ENCODE peak calls at places on chromosomes 5 and 9, in eight cellular contexts. Q, G, X, H, R, E, S and Z are unnamed samples.

GRCh38 chr5:6587171-6587570 is 45.7 kb downstream of the NSUN2 start:
- DNase-seq in X (no peak), R (no peak), G (no peak), S (no peak), H (no peak), E (no peak), Q (no peak), Z (no peak)

GRCh38 chr9:99414321-99414720 is 192.2 kb downstream of the SEC61B start:
- DNase-seq in S (no peak), Q (no peak), E (no peak), H (no peak), X (no peak), R (no peak), G (no peak), Z (no peak)

GRCh38 chr9:100368672-100369071 is 15.9 kb upstream of the TEX10 start:
- DNase-seq in S (no peak), R (no peak), E (no peak), Q (no peak), H (no peak), G (no peak), X (no peak), Z (no peak)

GRCh38 chr9:109477269-109478203 is 20.6 kb downstream of the PTPN3 start:
- DNase-seq in E (no peak), S (peak), H (no peak), R (no peak), G (peak), X (peak), Q (no peak), Z (peak)

GRCh38 chr9:123217148-123217585 is 51.2 kb downstream of the STRBP start:
- DNase-seq in E (no peak), Q (peak), H (no peak), X (no peak), R (no peak), S (no peak), G (no peak), Z (no peak)

GRCh38 chr9:134491856-134492255 is 149.7 kb upstream of the COL5A1 start:
- DNase-seq in R (no peak), X (no peak), H (no peak), Q (no peak), E (no peak), G (no peak), S (no peak), Z (no peak)

GRCh38 chr5:163916376-163916775 is 411.0 kb downstream of the MAT2B start:
- DNase-seq in H (no peak), G (no peak), E (peak), S (no peak), Q (peak), R (no peak), X (peak), Z (no peak)

GRCh38 chr5:140996055-140996454 is 29.8 kb downstream of the PCDHAC2 start:
- DNase-seq in S (no peak), H (no peak), X (no peak), Q (no peak), G (no peak), E (no peak), R (no peak), Z (no peak)

GRCh38 chr9:106961623-106962022 is 98.7 kb downstream of the ZNF462 start:
- DNase-seq in H (no peak), R (no peak), Q (no peak), S (no peak), X (no peak), E (no peak), G (no peak), Z (no peak)

GRCh38 chr5:65142511-65143011 is 339.2 kb downstream of the ADAMTS6 start:
- DNase-seq in E (peak), R (no peak), Q (peak), X (no peak), S (no peak), G (no peak), H (no peak), Z (no peak)

GRCh38 chr9:130445268-130445983 is 665 bp downstream of the ASS1 start:
- DNase-seq in G (no peak), X (no peak), R (peak), H (no peak), E (peak), Q (no peak), S (no peak), Z (peak)

GRCh38 chr5:74919487-74919886 is 53.3 kb upstream of the FAM169A start:
- DNase-seq in Q (peak), R (no peak), X (no peak), S (peak), H (no peak), E (peak), G (peak), Z (peak)

GRCh38 chr9:8845808-8846207 is 1046.2 kb upstream of the DMAC1 start:
- DNase-seq in X (no peak), R (no peak), Q (no peak), H (no peak), G (no peak), E (no peak), S (no peak), Z (no peak)

GRCh38 chr5:157025093-157025698 is 33.7 kb downstream of the HAVCR1 start:
- DNase-seq in S (no peak), R (no peak), G (no peak), E (no peak), H (no peak), X (peak), Q (no peak), Z (no peak)

GRCh38 chr5:161219816-161220215 is 326.7 kb downstream of the GABRB2 start:
- DNase-seq in S (no peak), Q (no peak), E (no peak), H (no peak), X (no peak), R (no peak), G (no peak), Z (no peak)

GRCh38 chr5:2515180-2515809 is 236.2 kb downstream of the IRX2 start:
- DNase-seq in G (no peak), Q (no peak), E (no peak), R (no peak), S (no peak), X (no peak), H (no peak), Z (no peak)

GRCh38 chr5:55603947-55604346 is 69.2 kb upstream of the PLPP1 start:
- DNase-seq in X (no peak), R (peak), S (no peak), Q (no peak), G (no peak), H (no peak), E (no peak), Z (no peak)

GRCh38 chr5:9437741-9438240 is 108.1 kb downstream of the SEMA5A start:
- DNase-seq in G (no peak), H (no peak), R (no peak), X (no peak), Q (no peak), S (no peak), E (no peak), Z (no peak)

GRCh38 chr9:104802110-104802509 is 38.2 kb downstream of the NIPSNAP3B start:
- DNase-seq in Q (no peak), R (no peak), S (no peak), E (no peak), H (no peak), G (no peak), X (no peak), Z (no peak)

GRCh38 chr5:68424799-68425537 is 209.4 kb downstream of the PIK3R1 start:
- DNase-seq in X (peak), S (peak), E (peak), R (no peak), G (peak), H (no peak), Q (peak), Z (no peak)

GRCh38 chr9:5626727-5627634 is 1.9 kb upstream of the RIC1 start:
- DNase-seq in Q (peak), H (no peak), X (peak), G (peak), E (peak), R (no peak), S (no peak), Z (peak)

GRCh38 chr5:113244966-113245365 is 189.8 kb downstream of the TSSK1B start:
- DNase-seq in G (no peak), S (no peak), X (no peak), H (no peak), Q (no peak), R (no peak), E (no peak), Z (no peak)

GRCh38 chr5:180170111-180170809 is 38.8 kb downstream of the RASGEF1C start:
- DNase-seq in R (no peak), Q (no peak), H (no peak), E (no peak), S (no peak), G (no peak), X (no peak), Z (no peak)

GRCh38 chr9:95508242-95508967 is 8.4 kb downstream of the PTCH1 start:
- DNase-seq in Q (peak), X (no peak), G (peak), S (no peak), H (peak), R (peak), E (peak), Z (no peak)

GRCh38 chr9:7402704-7403389 is 396.7 kb downstream of the DMAC1 start:
- DNase-seq in S (no peak), E (no peak), H (no peak), Q (no peak), G (no peak), X (no peak), R (no peak), Z (no peak)

GRCh38 chr5:5524327-5524726 is 101.8 kb downstream of the ICE1 start:
- DNase-seq in R (no peak), X (no peak), Q (no peak), E (no peak), H (no peak), S (no peak), G (no peak), Z (no peak)

GRCh38 chr9:90393355-90394152 is 249.1 kb downstream of the DIRAS2 start:
- DNase-seq in H (no peak), Q (no peak), E (no peak), G (no peak), R (no peak), X (no peak), S (no peak), Z (no peak)

GRCh38 chr5:9196403-9197224 is 349.3 kb downstream of the SEMA5A start:
- DNase-seq in X (no peak), R (no peak), Q (no peak), S (no peak), G (peak), H (no peak), E (no peak), Z (no peak)

GRCh38 chr9:38619556-38620447 is 594 bp downstream of the ANKRD18A start:
- DNase-seq in E (peak), S (no peak), R (peak), Q (no peak), H (peak), X (no peak), G (no peak), Z (peak)

GRCh38 chr5:28734396-28734795 is 1696.0 kb upstream of the CDH9 start:
- DNase-seq in H (no peak), E (no peak), G (no peak), X (no peak), Q (no peak), S (no peak), R (no peak), Z (no peak)

GRCh38 chr5:11851965-11852745 is 52.1 kb downstream of the CTNND2 start:
- DNase-seq in Q (no peak), X (no peak), G (no peak), H (no peak), E (no peak), R (no peak), S (no peak), Z (no peak)

GRCh38 chr5:16792278-16793275 is 143.5 kb downstream of the MYO10 start:
- DNase-seq in S (no peak), H (no peak), E (no peak), X (no peak), R (no peak), G (no peak), Q (no peak), Z (no peak)

GRCh38 chr5:135323701-135324132 is 75.3 kb downstream of the MACROH2A1 start:
- DNase-seq in G (no peak), R (no peak), H (no peak), X (no peak), S (no peak), E (no peak), Q (no peak), Z (no peak)

GRCh38 chr9:71814226-71814625 is 45.9 kb upstream of the CEMIP2 start:
- DNase-seq in R (peak), G (no peak), E (no peak), Q (no peak), X (no peak), H (no peak), S (no peak), Z (no peak)

GRCh38 chr9:36258989-36259315 is 704 bp upstream of the GNE start:
- DNase-seq in E (peak), G (no peak), Q (no peak), X (no peak), R (no peak), H (no peak), S (no peak), Z (no peak)
- TF ChIP-seq MAX in E (no peak), G (no peak), Q (no peak), X (no peak), R (no peak), H (no peak), S (no peak), Z (no peak)

DNA sequence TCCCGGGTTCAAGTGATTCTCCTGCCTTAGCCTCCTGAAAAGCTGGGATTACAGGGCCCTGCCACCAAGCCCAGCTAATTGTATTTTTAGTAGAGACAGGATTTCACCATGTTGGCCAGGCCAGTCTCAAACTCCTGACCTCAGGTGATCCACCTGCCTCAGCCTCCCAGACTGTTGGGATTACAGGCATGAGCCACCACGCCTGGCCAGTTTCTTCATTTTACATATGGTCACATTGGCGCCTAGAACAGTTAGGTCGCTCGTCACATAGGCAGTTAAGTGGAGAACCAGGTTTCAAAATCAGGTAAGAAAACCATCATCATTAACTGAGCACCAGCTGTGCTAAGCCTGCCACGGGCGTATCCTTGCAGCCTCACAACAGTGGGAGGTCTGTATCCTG is 36.1 kb downstream of the OLFML2A start:
- DNase-seq in S (no peak), G (no peak), Q (no peak), H (no peak), R (no peak), E (no peak), X (no peak), Z (no peak)
- TF ChIP-seq MAX in S (no peak), G (no peak), Q (no peak), H (no peak), R (no peak), E (no peak), X (no peak), Z (no peak)

GRCh38 chr9:93996863-93997262 is 41.7 kb upstream of the BARX1 start:
- DNase-seq in E (no peak), H (no peak), S (no peak), X (no peak), R (no peak), G (no peak), Q (no peak), Z (no peak)

GRCh38 chr9:94005272-94005901 is 50.2 kb upstream of the BARX1 start:
- DNase-seq in R (no peak), X (no peak), G (no peak), E (no peak), Q (no peak), H (no peak), S (no peak), Z (no peak)

GRCh38 chr9:94002316-94003140 is 47.4 kb upstream of the BARX1 start:
- DNase-seq in G (peak), X (no peak), H (peak), Q (peak), R (peak), E (peak), S (no peak), Z (peak)
- TF ChIP-seq MAX in G (no peak), X (no peak), H (no peak), Q (no peak), R (no peak), E (no peak), S (no peak), Z (no peak)

DNA sequence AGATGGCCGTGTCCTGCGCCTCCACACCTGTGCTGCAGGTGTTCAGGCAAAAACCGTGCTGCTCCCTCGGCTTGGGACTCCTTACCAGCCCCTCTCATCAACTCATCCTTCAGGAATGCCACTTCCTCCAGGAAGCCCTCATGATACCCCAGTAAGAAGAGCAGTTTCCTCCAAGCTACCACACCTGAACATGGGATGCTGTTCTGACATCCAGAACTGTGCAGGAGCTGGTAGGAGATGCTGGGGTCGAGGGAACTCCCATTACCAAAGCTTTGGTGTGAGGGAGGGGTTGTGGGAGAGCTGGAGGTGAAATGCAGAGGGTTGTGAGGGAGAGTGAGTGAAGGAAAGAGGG is 18.9 kb downstream of the CARD19 start:
- DNase-seq in G (no peak), R (no peak), S (no peak), H (no peak), E (no peak), Q (no peak), X (no peak), Z (no peak)
- TF ChIP-seq MAX in G (no peak), R (no peak), S (no peak), H (no peak), E (no peak), Q (no peak), X (no peak), Z (no peak)

GRCh38 chr5:171713152-171713551 is 72.5 kb upstream of the SMIM23 start:
- DNase-seq in H (no peak), Q (no peak), R (no peak), S (no peak), G (no peak), E (no peak), X (no peak), Z (no peak)

GRCh38 chr5:171714286-171714685 is 71.3 kb upstream of the SMIM23 start:
- DNase-seq in G (no peak), X (no peak), Q (no peak), E (no peak), H (no peak), R (peak), S (no peak), Z (no peak)

GRCh38 chr5:171715551-171715950 is 70.1 kb upstream of the SMIM23 start:
- DNase-seq in E (no peak), G (no peak), X (no peak), S (no peak), H (no peak), Q (no peak), R (peak), Z (no peak)

GRCh38 chr5:171712616-171713015 is 73.0 kb upstream of the SMIM23 start:
- DNase-seq in Q (no peak), S (no peak), R (no peak), X (no peak), G (no peak), E (no peak), H (no peak), Z (no peak)

GRCh38 chr5:171714851-171715250 is 70.8 kb upstream of the SMIM23 start:
- DNase-seq in R (peak), G (no peak), Q (no peak), H (no peak), E (no peak), X (no peak), S (no peak), Z (no peak)
- TF ChIP-seq MAX in R (no peak), G (no peak), Q (no peak), H (no peak), E (no peak), X (no peak), S (no peak), Z (no peak)

DNA sequence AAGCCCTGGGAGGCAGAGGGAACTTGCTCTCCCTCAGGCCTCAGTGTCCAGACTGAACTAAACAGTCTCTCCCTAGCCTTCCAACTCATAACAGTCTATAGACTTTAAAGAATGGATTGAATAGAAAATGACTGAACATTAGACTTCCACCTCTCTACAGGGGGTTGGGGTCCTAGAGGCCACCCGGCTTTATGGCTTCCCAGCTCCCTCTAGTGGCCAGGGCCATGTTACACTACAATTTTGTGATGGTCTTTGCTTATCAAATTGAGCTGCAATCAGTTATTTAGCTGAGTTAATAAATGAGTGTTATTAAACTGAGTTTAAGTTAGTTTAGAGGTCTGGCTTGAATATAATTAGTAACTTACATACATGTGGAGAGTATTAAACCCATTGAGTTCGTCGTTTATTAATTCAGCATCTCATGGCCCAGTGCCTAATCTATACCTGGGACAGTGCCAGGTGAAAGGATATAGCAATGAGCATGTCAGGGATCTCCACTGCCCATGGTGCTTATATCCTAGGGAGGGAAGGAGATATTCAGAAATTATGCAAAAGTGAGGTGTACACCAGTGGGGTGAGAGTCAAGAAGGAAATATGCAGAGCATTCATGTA is 105.2 kb downstream of the SH3TC2 start:
- DNase-seq in R (peak), E (peak), X (no peak), Q (peak), S (no peak), H (peak), G (peak), Z (peak)
- TF ChIP-seq MAX in R (no peak), E (no peak), X (no peak), Q (no peak), S (no peak), H (no peak), G (no peak), Z (no peak)

DNA sequence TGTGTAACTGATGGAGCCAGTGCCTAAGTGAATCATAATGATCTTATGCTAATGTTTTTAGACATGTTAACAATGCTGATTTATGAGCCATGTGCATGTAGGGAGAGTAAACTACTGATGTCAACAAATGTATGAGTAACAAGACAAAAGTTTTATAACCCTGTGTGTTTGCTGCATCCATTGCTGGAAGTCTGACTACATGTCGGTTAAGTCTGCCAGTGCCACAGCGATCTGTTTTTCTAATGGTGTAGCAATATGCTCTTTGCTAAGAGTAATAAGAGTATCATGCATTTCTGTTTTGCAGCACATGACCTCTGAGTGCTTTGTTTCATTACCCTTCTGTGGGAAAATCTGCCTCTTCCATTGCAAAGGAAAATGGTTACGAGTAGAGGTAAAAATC is 26.4 kb upstream of the TMOD1 start:
- DNase-seq in Q (no peak), G (no peak), H (no peak), R (no peak), S (no peak), E (no peak), X (no peak), Z (no peak)
- TF ChIP-seq MAX in Q (no peak), G (no peak), H (no peak), R (no peak), S (no peak), E (no peak), X (no peak), Z (no peak)

GRCh38 chr5:175921066-175921730 is 46.9 kb downstream of the THOC3 start:
- DNase-seq in G (no peak), S (no peak), H (no peak), X (no peak), E (no peak), Q (no peak), R (no peak), Z (no peak)

GRCh38 chr5:175920506-175920865 is 47.6 kb downstream of the THOC3 start:
- DNase-seq in S (no peak), H (no peak), Q (no peak), R (no peak), X (no peak), E (no peak), G (no peak), Z (no peak)

GRCh38 chr5:175922192-175922885 is 45.8 kb downstream of the THOC3 start:
- DNase-seq in R (no peak), S (no peak), Q (peak), X (no peak), H (no peak), G (no peak), E (no peak), Z (peak)
- TF ChIP-seq MAX in R (no peak), S (no peak), Q (no peak), X (no peak), H (no peak), G (no peak), E (no peak), Z (peak)

GRCh38 chr5:57181151-57181550 is 7.3 kb downstream of the GPBP1 start:
- DNase-seq in E (no peak), X (no peak), R (no peak), G (no peak), H (no peak), Q (no peak), S (no peak), Z (no peak)
- TF ChIP-seq MAX in E (no peak), X (no peak), R (no peak), G (no peak), H (no peak), Q (no peak), S (no peak), Z (no peak)